ENCODE peak calls at places on chromosomes 1 and 21, in four cellular contexts. One of them, this sample, is unnamed.

GRCh38 chr1:208603721-208604120 is 359.5 kb upstream of the PLXNA2 start:
- DNase-seq in psoas muscle: no peak
- DNase-seq in heart left ventricle: no peak
- DNase-seq in BJ: no peak
- DNase-seq in this sample: no peak

GRCh38 chr1:42736152-42736551 is 3.9 kb downstream of the CLDN19 start:
- DNase-seq in psoas muscle: no peak
- DNase-seq in heart left ventricle: no peak
- DNase-seq in BJ: no peak
- DNase-seq in this sample: no peak

GRCh38 chr1:228174482-228175315 is 9.1 kb downstream of the IBA57 start:
- DNase-seq in psoas muscle: no peak
- DNase-seq in heart left ventricle: no peak
- DNase-seq in BJ: no peak
- DNase-seq in this sample: no peak

GRCh38 chr1:92441316-92442311 is 45.1 kb downstream of the GFI1 start:
- DNase-seq in psoas muscle: no peak
- DNase-seq in heart left ventricle: no peak
- DNase-seq in BJ: no peak
- DNase-seq in this sample: no peak

GRCh38 chr1:103461171-103462105 is 64.1 kb upstream of the RNPC3 start:
- DNase-seq in psoas muscle: no peak
- DNase-seq in heart left ventricle: no peak
- DNase-seq in BJ: no peak
- DNase-seq in this sample: no peak

GRCh38 chr21:38126677-38127271 is 130.0 kb upstream of the KCNJ15 start:
- DNase-seq in psoas muscle: peak; percentile 48
- DNase-seq in heart left ventricle: peak; percentile 35
- DNase-seq in BJ: no peak
- DNase-seq in this sample: peak; percentile 68

GRCh38 chr1:60035925-60036324 is 37.6 kb downstream of the C1orf87 start:
- DNase-seq in psoas muscle: no peak
- DNase-seq in heart left ventricle: no peak
- DNase-seq in BJ: no peak
- DNase-seq in this sample: no peak

GRCh38 chr1:184035719-184036516 is 1.6 kb downstream of the COLGALT2 start:
- DNase-seq in psoas muscle: peak; percentile 64
- DNase-seq in heart left ventricle: peak; percentile 60
- DNase-seq in BJ: no peak
- DNase-seq in this sample: no peak

GRCh38 chr1:228228601-228229074 is 20.8 kb downstream of the OBSCN start:
- DNase-seq in psoas muscle: no peak
- DNase-seq in heart left ventricle: no peak
- DNase-seq in BJ: peak; percentile 79
- DNase-seq in this sample: no peak

GRCh38 chr21:37219766-37220432 is 47.2 kb downstream of the VPS26C start:
- DNase-seq in psoas muscle: no peak
- DNase-seq in heart left ventricle: no peak
- DNase-seq in BJ: no peak
- DNase-seq in this sample: no peak

GRCh38 chr21:38960251-38960650 is 154.5 kb downstream of the ETS2 start:
- DNase-seq in psoas muscle: no peak
- DNase-seq in heart left ventricle: no peak
- DNase-seq in BJ: no peak
- DNase-seq in this sample: no peak

GRCh38 chr1:205188132-205188531 is 23.4 kb downstream of the DSTYK start:
- DNase-seq in psoas muscle: no peak
- DNase-seq in heart left ventricle: no peak
- DNase-seq in BJ: no peak
- DNase-seq in this sample: no peak

GRCh38 chr21:45516671-45517151 is 25.5 kb downstream of the SLC19A1 start:
- DNase-seq in psoas muscle: peak; percentile 10
- DNase-seq in heart left ventricle: no peak
- DNase-seq in BJ: no peak
- DNase-seq in this sample: no peak

GRCh38 chr1:175062339-175062738 is 5.3 kb upstream of the TNN start:
- DNase-seq in psoas muscle: no peak
- DNase-seq in heart left ventricle: no peak
- DNase-seq in BJ: no peak
- DNase-seq in this sample: no peak

GRCh38 chr1:221716713-221717490 is 25.0 kb downstream of the DUSP10 start:
- DNase-seq in psoas muscle: no peak
- DNase-seq in heart left ventricle: no peak
- DNase-seq in BJ: no peak
- DNase-seq in this sample: no peak

GRCh38 chr1:234638832-234639799 is 29.1 kb upstream of the IRF2BP2 start:
- DNase-seq in psoas muscle: no peak
- DNase-seq in heart left ventricle: no peak
- DNase-seq in BJ: no peak
- DNase-seq in this sample: no peak

GRCh38 chr1:42765832-42766722 is 751 bp downstream of the P3H1 start:
- DNase-seq in psoas muscle: peak; percentile 49
- DNase-seq in heart left ventricle: peak; percentile 46
- DNase-seq in BJ: no peak
- DNase-seq in this sample: peak; percentile 41

GRCh38 chr1:183841950-183842816 is 37.3 kb downstream of the RGL1 start:
- DNase-seq in psoas muscle: no peak
- DNase-seq in heart left ventricle: peak; percentile 40
- DNase-seq in BJ: peak; percentile 93
- DNase-seq in this sample: no peak

GRCh38 chr1:22650089-22650693 is 2.8 kb upstream of the C1QB start:
- DNase-seq in psoas muscle: no peak
- DNase-seq in heart left ventricle: no peak
- DNase-seq in BJ: no peak
- DNase-seq in this sample: no peak

GRCh38 chr1:206604861-206605260 is 7.4 kb downstream of the EIF2D start:
- DNase-seq in psoas muscle: no peak
- DNase-seq in heart left ventricle: no peak
- DNase-seq in BJ: no peak
- DNase-seq in this sample: no peak

GRCh38 chr1:91736999-91737615 is 148.8 kb downstream of the TGFBR3 start:
- DNase-seq in psoas muscle: no peak
- DNase-seq in heart left ventricle: no peak
- DNase-seq in BJ: peak; percentile 82
- DNase-seq in this sample: peak; percentile 35

GRCh38 chr1:24142546-24143431 is at the start of gene IL22RA1:
- DNase-seq in psoas muscle: peak; percentile 32
- DNase-seq in heart left ventricle: peak; percentile 50
- DNase-seq in BJ: no peak
- DNase-seq in this sample: no peak

GRCh38 chr21:45294509-45295291 is 7.0 kb upstream of the POFUT2 start:
- DNase-seq in psoas muscle: peak; percentile 82
- DNase-seq in heart left ventricle: peak; percentile 93
- DNase-seq in BJ: peak; percentile 93
- DNase-seq in this sample: peak; percentile 78

GRCh38 chr21:45571641-45572040 is 29.4 kb upstream of the SLC19A1 start:
- DNase-seq in psoas muscle: no peak
- DNase-seq in heart left ventricle: no peak
- DNase-seq in BJ: no peak
- DNase-seq in this sample: no peak

GRCh38 chr1:151314137-151314875 is 12.9 kb downstream of the PI4KB start:
- DNase-seq in psoas muscle: peak; percentile 85
- DNase-seq in heart left ventricle: peak; percentile 87
- DNase-seq in BJ: peak; percentile 54
- DNase-seq in this sample: peak; percentile 72

GRCh38 chr1:203306970-203307541 is 1.7 kb downstream of the BTG2 start:
- DNase-seq in psoas muscle: no peak
- DNase-seq in heart left ventricle: peak; percentile 57
- DNase-seq in BJ: no peak
- DNase-seq in this sample: no peak

GRCh38 chr1:48869116-48869893 is 92.6 kb upstream of the BEND5 start:
- DNase-seq in psoas muscle: no peak
- DNase-seq in heart left ventricle: peak; percentile 31
- DNase-seq in BJ: no peak
- DNase-seq in this sample: no peak

GRCh38 chr1:206859082-206859491 is 6.3 kb upstream of the IL20 start:
- DNase-seq in psoas muscle: no peak
- DNase-seq in heart left ventricle: no peak
- DNase-seq in BJ: no peak
- DNase-seq in this sample: no peak

GRCh38 chr1:178048883-178049282 is 45.0 kb upstream of the RASAL2 start:
- DNase-seq in psoas muscle: no peak
- DNase-seq in heart left ventricle: no peak
- DNase-seq in BJ: no peak
- DNase-seq in this sample: no peak

GRCh38 chr1:165632491-165632890 is 1.5 kb downstream of the MGST3 start:
- DNase-seq in psoas muscle: no peak
- DNase-seq in heart left ventricle: peak; percentile 34
- DNase-seq in BJ: no peak
- DNase-seq in this sample: no peak

GRCh38 chr1:87212431-87213125 is 116.1 kb upstream of the LMO4 start:
- DNase-seq in psoas muscle: no peak
- DNase-seq in heart left ventricle: no peak
- DNase-seq in BJ: peak; percentile 63
- DNase-seq in this sample: no peak

GRCh38 chr1:77659879-77660593 is 22.4 kb downstream of the ZZZ3 start:
- DNase-seq in psoas muscle: no peak
- DNase-seq in heart left ventricle: no peak
- DNase-seq in BJ: no peak
- DNase-seq in this sample: no peak

GRCh38 chr1:53266038-53266437 is 27.7 kb upstream of the MAGOH start:
- DNase-seq in psoas muscle: no peak
- DNase-seq in heart left ventricle: no peak
- DNase-seq in BJ: no peak
- DNase-seq in this sample: no peak
- H3K4me3 ChIP-seq in psoas muscle: no peak overlapping the region
- H3K4me3 ChIP-seq in heart left ventricle: no peak overlapping the region
- H3K4me3 ChIP-seq in BJ: no peak overlapping the region
- H3K4me3 ChIP-seq in this sample: no peak overlapping the region

GRCh38 chr1:45930258-45931150 is 127.1 kb downstream of the MAST2 start:
- DNase-seq in psoas muscle: no peak
- DNase-seq in heart left ventricle: no peak
- DNase-seq in BJ: no peak
- DNase-seq in this sample: no peak

GRCh38 chr1:45938029-45938428 is 134.6 kb downstream of the MAST2 start:
- DNase-seq in psoas muscle: no peak
- DNase-seq in heart left ventricle: no peak
- DNase-seq in BJ: no peak
- DNase-seq in this sample: no peak

GRCh38 chr1:45929257-45929687 is 125.9 kb downstream of the MAST2 start:
- DNase-seq in psoas muscle: no peak
- DNase-seq in heart left ventricle: no peak
- DNase-seq in BJ: peak; percentile 19
- DNase-seq in this sample: no peak

DNA sequence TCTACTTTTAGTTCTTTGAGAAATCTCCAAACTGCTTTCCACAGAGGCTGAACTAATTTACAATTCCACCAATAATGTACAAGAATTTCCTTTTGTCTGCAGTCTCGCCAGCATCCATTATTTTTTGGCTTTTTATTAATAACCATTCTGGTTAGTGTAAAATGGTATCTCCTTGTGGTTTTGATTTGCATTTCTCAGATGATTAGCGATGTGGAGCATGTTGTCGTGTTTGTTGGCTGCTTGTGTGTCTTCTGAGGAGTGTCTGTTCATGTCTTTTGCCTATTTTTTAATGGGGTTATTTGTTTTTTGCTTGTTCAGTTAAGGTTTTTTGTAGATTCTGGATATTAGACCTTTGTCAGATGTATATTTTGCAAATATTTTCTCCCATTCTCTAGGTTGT is 131.5 kb downstream of the MAST2 start:
- DNase-seq in psoas muscle: no peak
- DNase-seq in heart left ventricle: no peak
- DNase-seq in BJ: no peak
- DNase-seq in this sample: no peak
- H3K27me3 ChIP-seq in psoas muscle: no peaks in the 10 kb centered on the region
- H3K27me3 ChIP-seq in heart left ventricle: no peaks in the 10 kb centered on the region
- H3K27me3 ChIP-seq in BJ: no peaks in the 10 kb centered on the region
- H3K27me3 ChIP-seq in this sample: no peaks in the 10 kb centered on the region

DNA sequence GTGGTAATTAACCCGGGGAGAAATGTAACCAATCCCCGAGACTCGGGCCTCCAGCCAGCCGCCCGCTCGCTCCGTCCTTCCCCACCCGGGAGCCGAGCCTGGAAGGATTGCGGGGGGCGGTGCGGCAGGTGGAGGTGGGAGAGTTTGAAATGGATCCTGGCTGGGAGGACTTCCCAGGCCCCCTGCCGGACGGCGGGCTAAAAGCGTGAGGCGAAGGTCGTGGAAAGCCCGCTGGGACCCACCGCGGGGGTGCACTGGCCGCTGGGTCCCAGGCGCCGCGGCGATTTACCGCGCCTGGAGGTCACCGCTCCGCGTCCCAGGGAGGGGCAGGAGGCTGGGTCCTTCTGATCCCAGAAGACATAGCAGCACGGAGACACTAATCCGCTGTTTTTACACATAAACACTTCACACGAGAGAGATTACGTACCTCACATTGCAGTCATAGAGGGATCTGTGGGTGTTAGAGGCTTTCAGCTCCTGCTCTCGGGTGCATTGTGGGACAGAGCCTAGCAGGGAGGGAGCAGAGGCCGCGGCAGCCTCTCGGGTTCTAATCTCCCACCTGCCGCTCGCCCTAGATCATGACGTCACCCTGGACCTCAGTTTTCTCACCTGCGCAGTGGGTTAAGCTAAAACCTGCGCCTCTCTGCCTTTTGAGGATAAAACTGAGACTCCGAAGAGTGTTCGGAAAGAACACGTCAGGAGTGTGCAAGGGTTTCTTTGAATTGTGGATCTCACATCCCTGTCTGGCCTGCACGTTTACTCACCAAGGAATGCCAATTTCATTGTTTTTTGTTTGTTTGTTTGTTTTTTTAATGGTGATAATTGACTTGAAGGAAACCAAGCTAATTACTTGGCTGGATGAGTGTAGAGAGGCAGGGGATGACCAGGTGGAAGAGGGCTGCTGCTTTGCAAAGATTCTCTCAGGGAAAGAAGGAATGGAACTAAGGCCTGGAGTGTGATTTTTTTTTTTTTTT is 17.1 kb upstream of the TMEM9 start:
- DNase-seq in psoas muscle: peak; percentile 33
- DNase-seq in heart left ventricle: peak; percentile 42
- DNase-seq in BJ: no peak
- DNase-seq in this sample: no peak
- TF ChIP-seq CTCF in psoas muscle: peak; percentile 25
- TF ChIP-seq CTCF in heart left ventricle: peak; percentile 29
- TF ChIP-seq CTCF in BJ: peak; percentile 53
- TF ChIP-seq CTCF in this sample: no peak

DNA sequence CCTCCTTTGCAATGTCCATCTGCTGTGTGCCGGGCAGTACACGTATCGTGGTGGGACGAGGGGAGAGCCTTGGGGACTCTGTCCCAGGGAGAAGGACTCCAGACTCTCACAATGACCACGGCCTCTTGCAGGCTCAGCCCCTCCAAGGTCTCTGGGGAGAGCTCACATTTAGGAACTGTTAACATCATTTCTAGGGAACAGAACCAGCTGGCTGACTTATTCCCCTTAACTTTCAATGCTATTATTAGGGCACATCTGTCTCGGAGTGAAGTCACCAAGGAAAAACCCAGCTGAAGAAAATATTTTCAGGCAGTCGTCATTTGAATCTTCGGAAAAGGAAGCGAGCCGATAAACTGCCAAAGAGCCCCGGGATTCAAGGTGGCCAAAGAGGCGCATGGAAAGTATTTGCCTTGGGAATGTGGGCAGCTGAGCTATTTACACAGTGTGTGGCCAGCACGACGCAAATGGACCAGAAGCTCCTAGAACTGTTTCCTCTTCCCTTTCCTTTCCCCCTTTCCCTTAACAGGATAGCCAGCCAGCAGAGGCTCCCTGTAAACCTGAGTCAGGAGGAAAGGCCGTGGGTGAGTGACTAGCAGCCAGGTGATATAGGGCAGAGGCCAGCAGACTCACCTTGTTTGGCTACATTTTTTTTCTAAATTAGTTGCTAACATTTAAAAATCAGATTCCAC is 74.5 kb downstream of the ITPKB start:
- DNase-seq in psoas muscle: peak; percentile 51
- DNase-seq in heart left ventricle: peak; percentile 67
- DNase-seq in BJ: peak; percentile 82
- DNase-seq in this sample: no peak
- H3K4me3 ChIP-seq in psoas muscle: peak overlapping the region; percentile 28
- H3K4me3 ChIP-seq in heart left ventricle: no peak overlapping the region
- H3K4me3 ChIP-seq in BJ: no peak overlapping the region
- H3K4me3 ChIP-seq in this sample: no peak overlapping the region